ENCODE peak calls at places on chromosomes 4 and X, in four cellular contexts. K is mesendoderm, B is H9, G is H1. E is an unnamed sample.

GRCh38 chr4:5024673-5025072 is 5.4 kb upstream of the CYTL1 start:
- DNase-seq in G (no peak), B (no peak), K (no peak), E (no peak)

GRCh38 chr4:10161146-10161545 is 44.5 kb upstream of the WDR1 start:
- DNase-seq in G (no peak), B (no peak), K (no peak), E (peak)

GRCh38 chr4:26049447-26049846 is 135.4 kb downstream of the SMIM20 start:
- DNase-seq in B (no peak), K (no peak), G (no peak), E (no peak)

GRCh38 chr4:115090483-115091075 is 22.8 kb downstream of the NDST4 start:
- DNase-seq in B (no peak), K (peak), G (no peak), E (peak)

GRCh38 chr4:156718226-156718625 is 253.4 kb downstream of the PDGFC start:
- DNase-seq in K (no peak), B (no peak), G (no peak), E (peak)

GRCh38 chr4:161134795-161135194 is 1029.0 kb downstream of the FSTL5 start:
- DNase-seq in K (no peak), B (no peak), G (no peak), E (no peak)

GRCh38 chrX:154892263-154892662 is 6.1 kb downstream of the F8A1 start:
- DNase-seq in B (no peak), G (no peak), K (no peak), E (no peak)

GRCh38 chr4:173231916-173232315 is 63.3 kb downstream of the GALNT7 start:
- DNase-seq in G (no peak), K (no peak), B (no peak), E (peak)

GRCh38 chr4:108031427-108032083 is 41.9 kb downstream of the HADH start:
- DNase-seq in B (no peak), G (no peak), K (no peak), E (peak)

GRCh38 chr4:165828928-165829327 is 44.1 kb upstream of the TLL1 start:
- DNase-seq in B (no peak), K (no peak), G (no peak), E (no peak)

GRCh38 chr4:122603156-122603574 is 17.7 kb downstream of the IL21 start:
- DNase-seq in B (no peak), G (no peak), K (peak), E (peak)

GRCh38 chr4:56424697-56425514 is 10.5 kb downstream of the PPAT start:
- DNase-seq in K (no peak), G (no peak), B (no peak), E (peak)

GRCh38 chr4:73317092-73317491 is 58.5 kb upstream of the ANKRD17 start:
- DNase-seq in B (no peak), G (no peak), K (no peak), E (no peak)

GRCh38 chr4:55650483-55650882 is 14.4 kb upstream of the NMU start:
- DNase-seq in K (no peak), G (no peak), B (no peak), E (no peak)

GRCh38 chrX:329291-329910 is 10.8 kb upstream of the GTPBP6 start:
- DNase-seq in G (no peak), K (no peak), B (no peak), E (no peak)

GRCh38 chrX:151708821-151709220 is 7.0 kb upstream of the FATE1 start:
- DNase-seq in K (no peak), G (no peak), B (no peak), E (no peak)

GRCh38 chr4:37561803-37562207 is 124.4 kb downstream of the RELL1 start:
- DNase-seq in K (no peak), G (no peak), B (no peak), E (peak)

GRCh38 chr4:39068907-39069306 is 6.9 kb downstream of the KLHL5 start:
- DNase-seq in B (no peak), G (no peak), K (no peak), E (no peak)

GRCh38 chrX:66176134-66176533 is 12.1 kb downstream of the HEPH start:
- DNase-seq in B (no peak), K (no peak), G (no peak), E (no peak)

GRCh38 chrX:150573702-150574101 is 5.3 kb downstream of the MTM1 start:
- DNase-seq in K (no peak), B (no peak), G (no peak), E (no peak)

GRCh38 chr4:82381661-82382284 is 8.0 kb upstream of the HNRNPD start:
- DNase-seq in B (no peak), G (no peak), K (no peak), E (peak)

GRCh38 chr4:140004580-140005314 is 149.2 kb downstream of the MAML3 start:
- DNase-seq in B (peak), G (peak), K (peak), E (peak)

GRCh38 chrX:63128509-63128908 is 222.6 kb downstream of the SPIN4 start:
- DNase-seq in B (no peak), K (peak), G (peak), E (peak)

GRCh38 chrX:131734621-131735020 is 190.7 kb downstream of the OR13H1 start:
- DNase-seq in K (no peak), B (no peak), G (no peak), E (peak)

GRCh38 chr4:84497220-84497834 is 1.8 kb downstream of the NKX6-1 start:
- DNase-seq in K (no peak), G (peak), B (peak), E (peak)
- H2BK5ac ChIP-seq in K (no peak), G (no peak), B (no peak), E (no peak)

GRCh38 chr4:24928708-24929107 is 15.9 kb upstream of the CCDC149 start:
- DNase-seq in G (no peak), B (no peak), K (no peak), E (no peak)

GRCh38 chr4:24932831-24933230 is 20.0 kb upstream of the CCDC149 start:
- DNase-seq in G (no peak), B (no peak), K (no peak), E (peak)

GRCh38 chr4:24930136-24930535 is 17.3 kb upstream of the CCDC149 start:
- DNase-seq in B (no peak), G (no peak), K (no peak), E (no peak)

GRCh38 chr4:24937176-24937575 is 24.3 kb upstream of the CCDC149 start:
- DNase-seq in K (no peak), B (no peak), G (no peak), E (no peak)

DNA sequence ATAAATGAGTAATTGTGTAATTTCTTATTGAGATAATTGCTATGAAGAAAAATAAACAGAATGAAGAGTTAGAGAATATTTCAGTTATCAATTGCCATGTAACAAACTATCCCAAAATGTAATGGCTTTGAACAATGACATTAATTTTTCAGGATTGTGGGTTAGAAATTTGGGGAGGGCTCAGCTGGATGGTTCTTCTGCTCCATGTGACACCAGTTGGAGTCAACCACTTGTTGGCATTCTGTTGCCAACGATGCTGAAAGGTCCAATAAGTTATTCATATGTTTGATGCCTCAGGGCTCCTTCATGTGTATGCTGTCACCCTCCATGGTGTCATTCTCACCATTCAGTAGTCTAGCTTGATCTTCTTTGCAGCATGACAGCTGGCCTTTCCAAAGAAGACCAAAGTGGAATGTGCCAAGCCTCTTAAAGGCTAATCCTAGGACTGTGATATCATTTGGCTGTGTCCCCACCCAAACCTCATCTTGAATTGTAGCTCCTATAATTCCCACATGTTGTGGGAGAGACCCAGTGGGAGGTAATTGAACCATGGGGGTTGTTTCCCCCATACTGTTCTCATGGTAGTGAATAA is 20.9 kb upstream of the CCDC149 start:
- DNase-seq in K (no peak), G (no peak), B (no peak), E (no peak)
- H4K5ac ChIP-seq in K (no peak), G (no peak), B (no peak), E (no peak)

DNA sequence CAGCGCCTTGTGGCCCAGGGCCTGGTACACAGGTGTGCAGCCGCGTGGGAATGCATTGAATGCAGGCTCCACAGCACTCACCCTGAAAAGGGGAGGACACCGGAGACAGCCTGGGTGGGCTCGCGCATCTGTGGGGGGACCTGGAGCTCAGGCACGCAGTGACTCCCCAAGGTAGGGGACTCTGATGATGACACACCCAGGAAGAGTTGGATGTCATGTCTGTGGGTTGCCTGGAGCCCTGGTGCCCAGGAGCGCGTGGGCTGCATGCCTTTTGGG is 32.7 kb upstream of the HTRA3 start:
- DNase-seq in B (no peak), G (no peak), K (no peak), E (no peak)
- H2BK5ac ChIP-seq in B (no peak), G (no peak), K (no peak), E (no peak)

GRCh38 chrX:20427173-20427770 is 160.6 kb upstream of the RPS6KA3 start:
- DNase-seq in B (no peak), G (no peak), K (peak), E (no peak)
- H4K5ac ChIP-seq in B (no peak), G (no peak), K (no peak), E (no peak)

GRCh38 chr4:40281099-40281498 is 54.0 kb upstream of the CHRNA9 start:
- DNase-seq in B (no peak), K (no peak), G (no peak), E (no peak)

GRCh38 chr4:40280586-40280985 is 54.5 kb upstream of the CHRNA9 start:
- DNase-seq in K (no peak), B (no peak), G (no peak), E (no peak)

GRCh38 chr4:40283968-40284367 is 51.2 kb upstream of the CHRNA9 start:
- DNase-seq in B (no peak), G (no peak), K (peak), E (no peak)

GRCh38 chr4:40281913-40282312 is 53.2 kb upstream of the CHRNA9 start:
- DNase-seq in G (no peak), B (no peak), K (no peak), E (no peak)

GRCh38 chr4:40283413-40283812 is 51.7 kb upstream of the CHRNA9 start:
- DNase-seq in B (no peak), G (no peak), K (peak), E (no peak)
- H2BK5ac ChIP-seq in B (no peak), G (no peak), K (no peak), E (no peak)

DNA sequence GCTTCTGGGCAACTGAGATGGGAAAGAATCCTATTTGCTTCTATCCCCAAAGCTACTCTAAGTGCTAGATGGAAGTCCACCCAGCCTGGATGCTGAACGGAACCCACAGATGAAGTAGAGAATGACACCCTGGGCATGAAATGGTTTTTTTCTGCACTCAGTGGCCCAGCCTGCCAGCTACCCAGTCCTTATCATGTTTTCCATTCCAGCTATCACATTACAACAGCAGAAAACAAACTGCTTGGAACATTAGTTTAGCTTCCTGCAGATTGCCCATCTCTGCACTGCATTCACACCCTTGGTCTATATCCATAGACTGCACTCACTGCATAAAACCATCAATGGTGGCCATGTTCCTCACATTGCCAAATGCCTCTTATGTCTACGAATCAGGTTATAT is 79.1 kb downstream of the NYX start:
- DNase-seq in G (no peak), K (no peak), B (no peak), E (no peak)
- H4K5ac ChIP-seq in G (no peak), K (no peak), B (no peak), E (no peak)

DNA sequence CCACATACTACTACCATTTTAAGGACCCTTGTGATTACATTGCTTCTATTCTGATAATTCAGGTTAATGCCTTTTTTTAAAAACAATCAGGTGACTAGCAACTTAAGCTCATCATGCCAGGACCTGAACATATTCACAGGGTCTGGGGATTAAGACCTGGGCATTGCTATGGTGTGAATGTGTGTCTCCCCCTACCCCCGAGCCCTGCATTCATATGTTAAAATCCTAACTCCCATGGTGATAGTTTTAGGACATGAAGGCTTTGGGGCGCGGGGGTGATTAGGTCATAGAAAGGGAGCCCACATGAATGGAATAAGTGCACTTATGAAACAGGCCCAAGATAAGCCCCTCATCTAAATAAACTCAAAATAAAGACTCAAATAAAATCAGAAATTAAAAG is 734.4 kb upstream of the PABPC4L start:
- DNase-seq in B (no peak), G (no peak), K (peak), E (no peak)
- H2BK5ac ChIP-seq in B (no peak), G (no peak), K (no peak), E (no peak)

DNA sequence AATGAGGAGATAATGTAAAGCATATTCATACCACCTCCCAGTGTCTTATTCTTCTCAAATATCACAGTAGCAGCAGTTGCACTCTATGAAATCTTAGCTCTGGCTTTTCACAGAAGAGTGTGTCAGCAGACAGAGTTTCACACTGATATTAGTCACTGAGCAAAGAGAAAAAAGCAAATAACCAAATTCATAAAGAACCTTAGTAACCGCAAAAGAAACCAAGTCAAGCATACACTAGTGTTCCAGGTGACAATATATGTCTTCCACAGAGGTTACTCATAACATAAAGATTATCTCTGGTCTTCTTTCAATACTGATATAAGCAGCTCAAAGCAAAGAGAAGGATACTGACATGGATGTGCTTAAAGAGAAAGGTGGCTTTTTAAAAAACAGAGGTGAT is 181.7 kb upstream of the EDNRA start:
- DNase-seq in B (no peak), K (no peak), G (no peak), E (no peak)
- H4K5ac ChIP-seq in B (no peak), K (no peak), G (no peak), E (no peak)

E was measured in IMR-90.